ENCODE peak calls at places on chromosomes 2 and 18, in four cellular contexts. Z, B, O and P are unnamed samples.

GRCh38 chr2:183164111-183165015 is 40.1 kb downstream of the NUP35 start:
- DNase-seq in Z (no peak), B (no peak), O (no peak), P (no peak)

GRCh38 chr2:161228511-161229240 is 68.4 kb downstream of the TANK start:
- DNase-seq in B (no peak), Z (no peak), O (peak; percentile 23), P (no peak)

GRCh38 chr2:140362361-140362760 is 1582.2 kb upstream of the NXPH2 start:
- DNase-seq in Z (no peak), O (no peak), B (no peak), P (no peak)

GRCh38 chr2:215293879-215294278 is 18.0 kb upstream of the ATIC start:
- DNase-seq in O (peak; percentile 44), B (no peak), Z (no peak), P (no peak)

GRCh38 chr2:78734221-78734620 is 291.3 kb upstream of the REG3G start:
- DNase-seq in O (no peak), Z (no peak), B (no peak), P (no peak)

GRCh38 chr18:37663446-37663845 is 97.8 kb upstream of the CELF4 start:
- DNase-seq in B (no peak), O (no peak), Z (peak; percentile 15), P (no peak)

GRCh38 chr2:171389780-171390179 is 44.0 kb downstream of the METTL8 start:
- DNase-seq in B (no peak), Z (no peak), O (no peak), P (no peak)

GRCh38 chr2:143736904-143737303 is 607.7 kb downstream of the ARHGAP15 start:
- DNase-seq in B (no peak), O (no peak), Z (no peak), P (no peak)

GRCh38 chr2:134412639-134412999 is 158.7 kb downstream of the MGAT5 start:
- DNase-seq in O (no peak), B (no peak), Z (no peak), P (no peak)

GRCh38 chr2:176122633-176123482 is at the start of gene HOXD9:
- DNase-seq in B (peak; percentile 39), Z (no peak), O (no peak), P (no peak)

GRCh38 chr2:73260338-73260984 is 23.8 kb downstream of the FBXO41 start:
- DNase-seq in Z (peak; percentile 60), O (peak; percentile 69), B (no peak), P (peak; percentile 43)

GRCh38 chr2:195563857-195564512 is 93.0 kb upstream of the SLC39A10 start:
- DNase-seq in Z (no peak), O (no peak), B (peak; percentile 92), P (peak; percentile 75)

DNA sequence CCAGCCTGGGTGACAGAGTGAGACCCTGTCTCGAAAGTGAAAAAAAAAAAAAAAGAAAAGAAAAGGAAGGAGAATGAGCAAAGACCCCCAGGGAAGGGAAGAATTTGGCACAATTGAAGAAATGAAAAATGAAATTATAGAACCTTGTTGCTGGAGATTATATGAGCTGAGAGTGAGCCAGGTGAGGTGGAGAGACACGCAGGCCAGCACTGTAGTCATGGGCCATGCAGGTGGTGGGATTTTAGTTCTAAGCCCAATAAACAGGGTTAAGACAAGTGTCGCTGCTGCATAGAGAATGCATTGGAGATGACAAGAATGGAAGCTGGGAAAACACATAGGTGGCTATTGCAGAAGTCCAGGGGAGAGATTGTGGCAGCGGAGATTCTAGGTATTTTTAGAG is 32.3 kb downstream of the FBLN7 start:
- DNase-seq in B (no peak), O (no peak), Z (no peak), P (no peak)
- H3K4me1 ChIP-seq in B (no peaks in the 10 kb centered on the region), O (no peaks in the 10 kb centered on the region), Z (peaks cover 2% of the 10 kb centered on the region), P (no peaks in the 10 kb centered on the region)

DNA sequence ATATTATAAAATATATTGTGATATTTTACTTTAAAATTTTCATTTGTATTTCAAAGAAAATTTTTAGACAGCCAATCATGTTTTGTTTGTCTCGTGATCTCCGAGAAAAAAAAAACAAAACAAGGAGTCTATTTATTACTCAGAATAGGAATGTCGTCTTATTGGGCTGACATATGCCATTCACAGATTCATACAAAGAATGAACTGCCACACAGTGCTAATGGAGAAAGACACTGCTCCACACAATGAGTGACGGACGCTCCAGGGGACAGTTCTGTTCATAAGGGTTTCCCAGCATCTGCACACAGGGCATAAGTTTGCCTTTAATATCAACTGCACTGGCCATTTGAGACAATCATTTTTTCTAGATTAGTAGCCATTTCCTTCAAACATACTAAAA is 3.5 kb downstream of the SERTAD2 start:
- DNase-seq in Z (no peak), B (no peak), O (no peak), P (no peak)
- H3K27ac ChIP-seq in Z (no peak overlapping the region), B (peak overlapping the region; percentile 44), O (peak overlapping the region; percentile 100), P (peak overlapping the region; percentile 97)

GRCh38 chr2:157789933-157790511 is 86.1 kb downstream of the ACVR1 start:
- DNase-seq in O (no peak), Z (peak; percentile 29), B (no peak), P (no peak)

GRCh38 chr2:157789161-157789720 is 86.9 kb downstream of the ACVR1 start:
- DNase-seq in O (no peak), B (no peak), Z (no peak), P (no peak)

GRCh38 chr2:157790780-157791179 is 85.3 kb downstream of the ACVR1 start:
- DNase-seq in B (no peak), Z (no peak), O (no peak), P (no peak)

GRCh38 chr2:157792345-157793052 is 83.6 kb downstream of the ACVR1 start:
- DNase-seq in Z (no peak), B (no peak), O (no peak), P (no peak)

GRCh38 chr2:157793053-157793612 is 83.0 kb downstream of the ACVR1 start:
- DNase-seq in B (no peak), Z (no peak), O (no peak), P (no peak)
- H3K4me1 ChIP-seq in B (peaks cover 3% of the 10 kb centered on the region), Z (peaks cover 12% of the 10 kb centered on the region), O (no peaks in the 10 kb centered on the region), P (no peaks in the 10 kb centered on the region)

GRCh38 chr2:157894694-157895450 is 18.7 kb upstream of the ACVR1 start:
- DNase-seq in O (peak; percentile 48), Z (no peak), B (peak; percentile 32), P (no peak)

GRCh38 chr2:157887946-157888345 is 11.8 kb upstream of the ACVR1 start:
- DNase-seq in O (no peak), B (no peak), Z (no peak), P (no peak)

GRCh38 chr2:157893611-157894010 is 17.5 kb upstream of the ACVR1 start:
- DNase-seq in Z (no peak), B (no peak), O (no peak), P (no peak)

GRCh38 chr2:157891630-157892016 is 15.5 kb upstream of the ACVR1 start:
- DNase-seq in Z (no peak), O (no peak), B (no peak), P (no peak)

DNA sequence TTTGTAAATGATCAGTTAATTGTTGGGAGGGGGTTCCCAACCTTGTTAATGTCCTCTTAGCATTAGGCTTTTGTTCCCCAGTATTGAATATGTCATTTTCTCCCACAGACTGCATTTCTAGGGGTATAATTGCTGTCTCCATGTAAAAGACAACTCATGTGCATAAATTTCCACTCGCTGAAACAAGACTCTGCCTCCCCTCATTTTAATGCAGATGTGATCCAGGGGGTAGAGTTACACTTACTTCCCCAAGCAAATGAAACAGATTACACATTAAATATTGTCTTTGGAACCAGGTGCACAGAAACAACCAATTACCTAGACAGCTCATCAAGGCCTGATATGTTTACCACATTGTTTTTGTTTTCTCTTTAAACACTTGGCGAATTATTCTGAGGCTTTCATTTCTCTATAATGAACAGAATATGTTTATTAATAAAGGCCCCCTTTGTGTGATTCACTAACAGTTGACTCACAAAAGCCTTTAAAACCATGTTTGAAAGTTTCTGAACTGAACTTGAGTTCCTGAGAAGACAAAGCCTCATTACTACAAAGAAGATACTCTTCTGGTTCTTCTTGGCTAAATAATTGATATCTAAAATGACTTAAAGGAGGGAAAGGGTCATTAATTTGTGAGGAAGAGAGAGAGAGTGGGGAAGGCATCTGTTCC is 15.0 kb upstream of the ACVR1 start:
- DNase-seq in Z (no peak), O (no peak), B (no peak), P (no peak)
- H3K27ac ChIP-seq in Z (no peak overlapping the region), O (no peak overlapping the region), B (no peak overlapping the region), P (no peak overlapping the region)

DNA sequence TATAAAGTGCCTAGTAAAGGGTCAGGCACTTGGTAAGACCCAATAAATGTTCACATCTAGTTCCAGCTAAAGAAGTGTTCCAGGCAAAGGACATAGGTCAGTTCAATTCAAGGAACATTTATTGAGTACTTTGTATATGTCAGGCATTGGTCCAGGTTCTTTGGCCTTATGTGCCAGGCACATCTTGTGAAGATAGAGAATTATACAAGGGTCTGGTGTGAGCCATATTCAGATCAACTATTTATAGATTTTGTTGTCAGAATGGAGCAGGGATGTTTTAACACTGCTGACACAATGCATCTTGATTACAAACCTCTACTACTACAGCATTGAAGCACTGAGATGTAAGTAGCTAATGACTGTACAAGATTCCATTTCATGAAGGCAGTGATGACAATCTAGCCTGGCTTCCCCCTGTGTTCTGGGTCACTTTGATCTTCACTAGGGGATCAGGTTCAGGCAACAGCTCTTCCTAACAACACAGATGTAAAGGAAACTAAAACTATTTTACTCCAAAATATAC is 18.1 kb upstream of the MSTN start:
- DNase-seq in B (no peak), O (no peak), Z (no peak), P (no peak)
- H3K4me1 ChIP-seq in B (no peaks in the 10 kb centered on the region), O (no peaks in the 10 kb centered on the region), Z (no peaks in the 10 kb centered on the region), P (no peaks in the 10 kb centered on the region)

GRCh38 chr2:12684471-12684936 is 32.2 kb upstream of the TRIB2 start:
- DNase-seq in O (no peak), B (peak; percentile 77), Z (peak; percentile 22), P (peak; percentile 22)
- H3K27ac ChIP-seq in O (no peak overlapping the region), B (no peak overlapping the region), Z (no peak overlapping the region), P (peak overlapping the region; percentile 24)